ENCODE peak calls at places on chromosomes 3 and 15, in nine cellular contexts. Y, G, X, E, Z, B, U, V and F are unnamed samples.

GRCh38 chr3:53941174-53941573 is 49.5 kb upstream of the SELENOK start:
- DNase-seq in Y (no peak), E (no peak), X (no peak), V (no peak), Z (no peak), G (no peak), B (no peak), U (no peak), F (no peak)

GRCh38 chr3:191217331-191217730 is 18.3 kb downstream of the OSTN start:
- DNase-seq in U (no peak), E (no peak), Y (no peak), Z (no peak), B (no peak), V (no peak), G (no peak), X (no peak), F (no peak)

GRCh38 chr3:83011471-83011870 is 1250.0 kb upstream of the GBE1 start:
- DNase-seq in G (no peak), X (no peak), V (no peak), B (no peak), Z (no peak), U (no peak), Y (no peak), E (no peak), F (no peak)

GRCh38 chr15:101264911-101265641 is 12.2 kb downstream of the SELENOS start:
- DNase-seq in V (no peak), U (no peak), Y (no peak), G (no peak), B (no peak), E (no peak), X (no peak), Z (no peak), F (no peak)

GRCh38 chr15:27119695-27120266 is 148.8 kb downstream of the GABRG3 start:
- DNase-seq in B (no peak), V (no peak), E (no peak), G (no peak), Y (no peak), X (no peak), Z (no peak), U (no peak), F (no peak)

GRCh38 chr3:53195602-53196574 is 34.9 kb downstream of the PRKCD start:
- DNase-seq in U (peak; percentile 82), G (no peak), Z (peak; percentile 43), X (peak; percentile 60), Y (peak; percentile 32), E (peak; percentile 79), V (peak; percentile 75), B (no peak), F (no peak)

GRCh38 chr3:98598492-98598891 is 5.1 kb upstream of the CPOX start:
- DNase-seq in Y (no peak), B (no peak), U (no peak), X (no peak), Z (no peak), E (no peak), V (no peak), G (no peak), F (no peak)

GRCh38 chr15:41489641-41490040 is 4.0 kb upstream of the ITPKA start:
- DNase-seq in G (no peak), V (no peak), B (no peak), U (no peak), E (no peak), Z (no peak), Y (no peak), X (no peak), F (no peak)

GRCh38 chr3:195870442-195870841 is 37.9 kb downstream of the TNK2 start:
- DNase-seq in B (no peak), E (no peak), G (no peak), X (no peak), Y (no peak), Z (no peak), V (no peak), U (peak; percentile 42), F (no peak)

GRCh38 chr15:65312400-65312916 is 8.0 kb downstream of the RNU5B-1 start:
- DNase-seq in U (peak; percentile 81), G (peak; percentile 66), Z (no peak), Y (no peak), V (no peak), B (no peak), X (no peak), E (no peak), F (no peak)

GRCh38 chr3:123329636-123330340 is 119.1 kb downstream of the ADCY5 start:
- DNase-seq in G (no peak), E (no peak), Y (no peak), U (peak; percentile 37), X (no peak), B (no peak), Z (no peak), V (no peak), F (no peak)

GRCh38 chr3:159882784-159883779 is 105.6 kb upstream of the IL12A start:
- DNase-seq in Z (no peak), X (no peak), Y (peak; percentile 35), B (no peak), E (no peak), V (no peak), U (peak; percentile 42), G (no peak), F (peak; percentile 84)

GRCh38 chr15:70587896-70588567 is 175.3 kb downstream of the UACA start:
- DNase-seq in V (no peak), Y (no peak), X (no peak), E (no peak), U (no peak), B (no peak), G (no peak), Z (no peak), F (no peak)

GRCh38 chr3:18370672-18371071 is 54.5 kb downstream of the SATB1 start:
- DNase-seq in U (no peak), Z (no peak), X (no peak), B (no peak), G (no peak), V (no peak), Y (peak; percentile 72), E (no peak), F (no peak)

GRCh38 chr3:32313169-32313568 is 74.7 kb downstream of the CMTM8 start:
- DNase-seq in G (no peak), E (no peak), V (no peak), Z (no peak), B (no peak), Y (no peak), U (no peak), X (no peak), F (no peak)

GRCh38 chr3:102447272-102447671 is 12.5 kb downstream of the ZPLD1 start:
- DNase-seq in V (no peak), B (no peak), X (no peak), U (no peak), G (no peak), Z (no peak), E (no peak), Y (no peak), F (no peak)

GRCh38 chr3:55897573-55898224 is 410.6 kb upstream of the WNT5A start:
- DNase-seq in U (no peak), V (peak; percentile 12), Y (peak; percentile 15), X (no peak), G (no peak), E (no peak), B (no peak), Z (no peak), F (no peak)

GRCh38 chr3:177429066-177429465 is 231.8 kb upstream of the TBL1XR1 start:
- DNase-seq in U (peak; percentile 18), G (no peak), Z (no peak), V (no peak), E (no peak), B (no peak), X (no peak), Y (no peak), F (no peak)

GRCh38 chr3:19436746-19437145 is 288.4 kb downstream of the KCNH8 start:
- DNase-seq in B (no peak), G (no peak), X (no peak), E (no peak), Y (no peak), U (no peak), Z (no peak), V (no peak), F (no peak)